ENCODE peak calls at places on chromosome 15, in four cellular contexts. C is body of pancreas, H is colonic mucosa, I is A549. U is an unnamed sample.

GRCh38 chr15:31396881-31397560 is 70.4 kb downstream of the KLF13 start:
- DNase-seq in C (peak; percentile 93), H (peak; percentile 97), I (peak; percentile 76), U (peak; percentile 91)

GRCh38 chr15:78868366-78868765 is 4.3 kb upstream of the MORF4L1 start:
- DNase-seq in C (no peak), H (no peak), I (no peak), U (no peak)

GRCh38 chr15:83695246-83695645 is 41.3 kb downstream of the ADAMTSL3 start:
- DNase-seq in C (no peak), H (no peak), I (no peak), U (peak; percentile 31)

GRCh38 chr15:39247574-39247973 is 333.3 kb upstream of the THBS1 start:
- DNase-seq in C (no peak), H (no peak), I (no peak), U (no peak)

GRCh38 chr15:62719316-62719715 is 323.2 kb upstream of the TPM1 start:
- DNase-seq in C (no peak), H (no peak), I (no peak), U (no peak)

GRCh38 chr15:75131269-75131643 is 70.4 kb upstream of the C15orf39 start:
- DNase-seq in C (no peak), H (no peak), I (no peak), U (no peak)

GRCh38 chr15:72382146-72382545 is 6.3 kb upstream of the HEXA start:
- DNase-seq in C (no peak), H (no peak), I (no peak), U (no peak)

GRCh38 chr15:68526269-68526668 is 52.5 kb upstream of the CORO2B start:
- DNase-seq in C (no peak), H (no peak), I (no peak), U (no peak)

GRCh38 chr15:68631621-68632051 is 52.8 kb downstream of the CORO2B start:
- DNase-seq in C (no peak), H (no peak), I (no peak), U (no peak)

GRCh38 chr15:27845535-27846369 is 253.4 kb downstream of the OCA2 start:
- DNase-seq in C (no peak), H (no peak), I (no peak), U (no peak)

GRCh38 chr15:99956022-99956775 is 223.0 kb upstream of the LYSMD4 start:
- DNase-seq in C (no peak), H (peak; percentile 13), I (no peak), U (no peak)

GRCh38 chr15:99212401-99212800 is 37.0 kb downstream of the TTC23 start:
- DNase-seq in C (no peak), H (no peak), I (peak; percentile 13), U (peak; percentile 49)

GRCh38 chr15:65646486-65646885 is 24.7 kb downstream of the SLC24A1 start:
- DNase-seq in C (no peak), H (no peak), I (no peak), U (no peak)

GRCh38 chr15:35757323-35757722 is 211.4 kb upstream of the DPH6 start:
- DNase-seq in C (no peak), H (no peak), I (no peak), U (no peak)

GRCh38 chr15:65132841-65133549 is 613 bp downstream of the PDCD7 start:
- DNase-seq in C (peak; percentile 47), H (peak; percentile 32), I (peak; percentile 75), U (no peak)

GRCh38 chr15:25070357-25070963 is 115.7 kb downstream of the SNRPN start:
- DNase-seq in C (no peak), H (no peak), I (no peak), U (no peak)

DNA sequence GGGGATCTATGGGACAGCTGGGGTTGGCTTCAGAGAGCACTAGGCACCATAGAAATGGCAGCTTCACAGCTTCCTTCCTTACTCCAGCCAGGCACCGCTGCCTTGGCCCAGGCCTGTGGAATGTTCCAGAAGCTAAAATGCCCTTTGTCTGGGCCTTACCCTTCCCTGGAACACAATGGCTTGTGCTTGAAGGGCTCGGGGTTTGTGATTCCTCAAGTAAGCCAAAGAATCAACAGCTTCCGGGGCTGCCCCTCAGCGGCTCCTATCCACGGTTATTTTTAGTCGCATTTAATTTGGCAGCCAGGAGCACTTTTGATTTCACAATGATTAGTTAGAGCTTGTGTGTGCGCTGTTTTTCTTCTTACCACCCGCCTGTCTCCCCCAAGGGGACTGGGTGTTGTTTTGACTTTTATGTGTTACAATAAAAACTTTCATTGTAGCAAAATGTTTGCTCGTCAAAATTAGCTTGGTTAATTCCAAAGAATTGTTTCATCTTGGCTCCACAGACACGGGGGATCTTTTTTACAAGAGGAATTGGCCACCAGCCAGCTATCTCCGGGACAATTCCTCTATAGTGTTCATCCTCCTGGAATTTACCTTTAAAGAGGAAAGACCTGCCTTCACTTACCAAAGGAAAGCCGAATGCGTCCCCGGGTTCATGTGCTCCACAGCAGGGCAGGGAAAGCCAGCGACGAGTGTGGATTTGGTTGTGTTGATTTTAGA is 73.8 kb downstream of the TLE3 start:
- DNase-seq in C (peak; percentile 22), H (no peak), I (no peak), U (peak; percentile 77)
- H3K27ac ChIP-seq in C (peak overlapping the region; percentile 45), H (no peak overlapping the region), I (no peak overlapping the region), U (no peak overlapping the region)

GRCh38 chr15:33395376-33395775 is 84.6 kb downstream of the RYR3 start:
- DNase-seq in C (no peak), H (no peak), I (no peak), U (no peak)
- H3K4me3 ChIP-seq in C (no peak overlapping the region), H (no peak overlapping the region), I (no peak overlapping the region), U (no peak overlapping the region)

GRCh38 chr15:92097473-92098178 is 244.1 kb downstream of the SLCO3A1 start:
- DNase-seq in C (peak; percentile 40), H (peak; percentile 60), I (peak; percentile 72), U (peak; percentile 39)
- TF ChIP-seq CTCF in C (peak; percentile 85), H (peak; percentile 64), I (peak; percentile 88), U (peak; percentile 59)

DNA sequence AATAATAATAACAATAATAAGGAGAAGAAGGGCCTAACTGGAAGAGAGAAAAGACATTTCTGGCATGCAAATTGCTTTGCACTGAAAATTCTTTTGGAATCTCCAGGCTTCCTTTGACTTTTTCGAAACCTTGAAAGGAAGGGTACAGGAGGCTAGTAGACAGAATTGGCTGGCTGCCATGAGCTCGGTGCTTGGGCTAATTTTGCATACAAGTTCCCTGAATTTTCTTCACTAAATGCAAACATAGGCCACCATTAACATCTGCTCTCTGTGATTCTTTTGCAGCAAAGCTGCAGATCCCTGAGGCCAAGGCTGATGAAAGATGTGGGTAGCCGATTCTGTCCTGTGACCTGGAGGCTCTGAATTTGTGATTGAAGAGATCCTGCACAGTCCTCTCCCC is 247.9 kb upstream of the MCTP2 start:
- DNase-seq in C (no peak), H (no peak), I (no peak), U (no peak)
- H3K27ac ChIP-seq in C (no peak overlapping the region), H (no peak overlapping the region), I (no peak overlapping the region), U (peak overlapping the region; percentile 67)

DNA sequence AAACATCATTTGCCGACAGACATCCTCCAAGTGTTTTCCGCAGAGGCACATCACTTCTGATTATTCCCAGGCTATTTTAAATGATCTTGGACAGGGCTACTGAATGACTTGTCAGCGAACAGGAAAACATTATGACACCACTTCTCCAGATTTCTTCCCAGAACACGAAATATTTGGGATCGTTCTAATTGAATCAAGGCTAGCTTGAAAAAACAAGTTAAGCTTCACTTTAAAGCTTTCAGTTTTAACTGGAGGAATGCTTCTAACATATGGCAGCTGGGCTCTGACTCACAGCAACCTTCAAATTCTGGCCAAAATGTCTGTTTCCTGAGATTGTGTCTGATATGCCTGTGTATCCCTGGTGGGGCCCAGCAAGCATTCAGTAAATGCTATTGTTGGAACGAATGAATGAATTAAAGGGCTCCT is 127.0 kb upstream of the ICE2 start:
- DNase-seq in C (no peak), H (no peak), I (no peak), U (no peak)
- H3K4me3 ChIP-seq in C (no peak overlapping the region), H (no peak overlapping the region), I (no peak overlapping the region), U (no peak overlapping the region)